ENCODE peak calls at places on chromosomes 11 and 22, in seven cellular contexts. C is breast epithelium, S is tibial nerve, D is prostate gland, K is hepatocyte, M is heart right ventricle, H is astrocyte of the spinal cord. V is an unnamed sample.
A peak's percentile ranks its signal among the peaks of the same experiment; 100 is the strongest.

GRCh38 chr22:44369241-44369652 is 56.5 kb upstream of the SHISAL1 start:
- DNase-seq in K (no peak), H (no peak), M (no peak), D (no peak), S (no peak), C (no peak), V (no peak)

GRCh38 chr11:20388096-20389055 is 860 bp downstream of the PRMT3 start:
- DNase-seq in H (peak; percentile 23), D (no peak), S (no peak), K (no peak), M (no peak), C (no peak), V (peak; percentile 48)

GRCh38 chr22:21766933-21767462 is 31.4 kb upstream of the YPEL1 start:
- DNase-seq in H (no peak), M (no peak), D (no peak), K (no peak), C (no peak), S (no peak), V (no peak)

GRCh38 chr11:75562836-75563484 is 907 bp downstream of the SERPINH1 start:
- DNase-seq in K (peak; percentile 80), H (peak; percentile 75), M (peak; percentile 50), S (no peak), D (peak; percentile 12), C (no peak), V (no peak)

GRCh38 chr11:18721576-18722292 is 4.3 kb downstream of the IGSF22 start:
- DNase-seq in H (peak; percentile 31), M (peak; percentile 26), C (no peak), D (peak; percentile 28), S (peak; percentile 61), K (peak; percentile 61), V (no peak)

GRCh38 chr11:47437218-47437745 is 11.0 kb upstream of the PSMC3 start:
- DNase-seq in S (no peak), M (no peak), D (no peak), K (no peak), H (no peak), C (no peak), V (no peak)

GRCh38 chr11:88831303-88831890 is 234.4 kb downstream of the GRM5 start:
- DNase-seq in H (no peak), S (no peak), K (no peak), D (no peak), M (no peak), C (no peak), V (no peak)

GRCh38 chr22:31287818-31288495 is 4.3 kb downstream of the PIK3IP1 start:
- DNase-seq in K (no peak), H (no peak), M (no peak), C (no peak), D (no peak), S (no peak), V (no peak)

GRCh38 chr11:57330029-57330428 is 5.3 kb upstream of the TNKS1BP1 start:
- DNase-seq in S (no peak), K (no peak), H (no peak), M (no peak), C (no peak), D (no peak), V (no peak)

GRCh38 chr11:69965821-69966582 is 112.1 kb upstream of the ANO1 start:
- DNase-seq in M (no peak), C (no peak), D (no peak), K (peak; percentile 74), H (no peak), S (no peak), V (no peak)

GRCh38 chr22:19036523-19037273 is 85.5 kb downstream of the DGCR2 start:
- DNase-seq in K (no peak), S (no peak), H (no peak), D (no peak), C (no peak), M (no peak), V (no peak)

GRCh38 chr22:41939981-41940852 is 6.7 kb downstream of the CENPM start:
- DNase-seq in D (peak; percentile 75), S (no peak), K (no peak), M (no peak), H (no peak), C (peak; percentile 67), V (peak; percentile 90)

GRCh38 chr11:125464266-125464662 is 31.8 kb downstream of the FEZ1 start:
- DNase-seq in S (no peak), D (no peak), C (no peak), H (peak; percentile 32), K (no peak), M (no peak), V (no peak)

GRCh38 chr11:47995318-47995717 is 15.0 kb downstream of the PTPRJ start:
- DNase-seq in M (no peak), S (no peak), H (no peak), D (no peak), K (peak; percentile 43), C (no peak), V (no peak)

GRCh38 chr11:69355346-69355940 is 61.5 kb downstream of the MYEOV start:
- DNase-seq in H (no peak), K (no peak), D (no peak), C (no peak), S (no peak), M (no peak), V (no peak)

GRCh38 chr11:77322926-77323590 is 21.6 kb upstream of the GDPD4 start:
- DNase-seq in M (no peak), H (peak; percentile 55), S (no peak), D (no peak), C (no peak), K (no peak), V (no peak)

GRCh38 chr11:10044618-10045017 is 249.4 kb downstream of the SBF2 start:
- DNase-seq in K (peak; percentile 27), C (no peak), D (no peak), M (no peak), H (no peak), S (no peak), V (no peak)

GRCh38 chr11:132032555-132032954 is 662.1 kb downstream of the NTM start:
- DNase-seq in S (no peak), M (no peak), H (peak; percentile 72), C (no peak), D (no peak), K (no peak), V (no peak)

GRCh38 chr11:61777234-61778090 is 14.9 kb downstream of the TMEM258 start:
- DNase-seq in K (no peak), C (peak; percentile 65), S (peak; percentile 21), M (peak; percentile 66), H (no peak), D (no peak), V (no peak)

GRCh38 chr22:30602049-30602448 is 4.9 kb upstream of the TCN2 start:
- DNase-seq in C (no peak), M (no peak), H (peak; percentile 19), S (no peak), K (peak; percentile 46), D (no peak), V (no peak)

GRCh38 chr22:44938886-44939285 is 70.9 kb downstream of the PHF21B start:
- DNase-seq in K (no peak), H (no peak), S (no peak), M (no peak), D (no peak), C (no peak), V (no peak)

GRCh38 chr11:126359431-126360048 is 4.1 kb downstream of the ST3GAL4 start:
- DNase-seq in S (peak; percentile 75), D (peak; percentile 16), H (peak; percentile 33), M (peak; percentile 81), C (peak; percentile 62), K (peak; percentile 73), V (no peak)

GRCh38 chr11:44943118-44943517 is 7.6 kb downstream of the TP53I11 start:
- DNase-seq in S (no peak), C (no peak), K (no peak), M (no peak), D (no peak), H (no peak), V (no peak)

DNA sequence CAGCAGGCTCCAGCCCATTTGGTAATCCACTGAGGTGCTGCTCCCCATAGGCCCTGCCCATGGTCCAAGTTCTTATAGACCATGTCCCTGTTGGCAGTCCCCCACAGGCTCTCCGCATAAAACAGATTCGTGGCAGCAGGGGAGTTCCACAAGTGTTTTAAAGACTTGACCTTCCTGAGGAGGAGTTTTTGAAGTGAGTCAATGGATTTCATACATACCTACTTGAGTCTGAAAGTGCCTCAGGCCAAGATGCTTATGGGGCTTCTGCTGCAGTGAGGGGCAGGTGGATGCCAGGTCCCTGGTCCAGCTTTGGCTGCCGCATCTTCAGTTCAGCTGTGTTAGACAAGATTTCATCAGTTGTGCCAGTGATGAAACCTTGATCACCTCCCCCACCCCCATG is 43.3 kb downstream of the CABIN1 start:
- DNase-seq in K (no peak), C (no peak), S (no peak), D (no peak), H (peak; percentile 19), M (no peak), V (no peak)
- TF ChIP-seq CTCF in K (no peak), C (no peak), S (no peak), D (no peak), H (no peak), M (no peak), V (no peak)

GRCh38 chr11:22432331-22433065 is 94.3 kb downstream of the SLC17A6 start:
- DNase-seq in S (peak; percentile 17), H (peak; percentile 58), M (peak; percentile 48), D (no peak), K (no peak), C (peak; percentile 51), V (no peak)
- H3K4me3 ChIP-seq in S (peak overlapping the region; percentile 35), H (peak overlapping the region; percentile 40), M (peak overlapping the region; percentile 46), D (peak overlapping the region; percentile 18), K (no peak overlapping the region), C (peak overlapping the region; percentile 54), V (no peak overlapping the region)

DNA sequence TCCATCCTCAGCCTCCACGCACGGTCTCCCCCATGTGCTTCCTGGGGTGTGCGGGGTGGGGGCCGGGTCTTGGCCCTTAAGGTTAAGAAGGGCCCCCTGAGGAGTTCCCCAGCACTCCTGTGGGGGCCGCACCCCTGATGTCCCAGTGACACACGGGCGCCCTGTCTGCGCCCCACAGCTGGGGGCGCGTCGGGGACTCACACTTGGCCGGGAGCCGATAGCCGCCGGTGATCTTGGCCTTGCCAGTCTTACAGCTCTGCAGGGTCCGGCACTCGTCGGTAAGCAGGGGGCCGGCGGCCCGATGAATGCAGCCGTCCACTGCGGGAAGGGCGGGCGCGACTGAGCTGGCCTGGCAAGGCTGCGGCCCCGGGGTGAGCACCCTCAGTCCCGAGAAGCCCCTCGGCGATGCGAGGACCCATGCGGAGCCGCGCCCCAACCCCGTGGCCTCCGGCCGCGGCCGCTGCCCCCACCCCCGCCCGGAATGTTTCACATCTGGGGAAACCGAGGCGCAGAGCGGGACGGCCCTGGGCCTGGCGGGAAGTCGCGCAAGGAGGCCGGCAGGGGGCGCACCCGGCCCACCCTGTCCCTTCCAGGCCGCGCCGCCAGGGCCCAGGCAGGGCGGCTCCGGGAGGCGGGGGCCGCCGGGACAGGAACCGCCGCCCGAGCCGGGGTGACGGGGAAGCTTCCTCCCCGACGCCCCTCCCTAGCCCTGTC is 13.9 kb downstream of the OTUB1 start:
- DNase-seq in C (peak; percentile 65), K (peak; percentile 93), S (peak; percentile 49), D (peak; percentile 55), H (peak; percentile 65), M (peak; percentile 77), V (no peak)
- TF ChIP-seq CTCF in C (peak; percentile 37), K (peak; percentile 79), S (peak; percentile 98), D (peak; percentile 79), H (peak; percentile 66), M (peak; percentile 74), V (no peak)

DNA sequence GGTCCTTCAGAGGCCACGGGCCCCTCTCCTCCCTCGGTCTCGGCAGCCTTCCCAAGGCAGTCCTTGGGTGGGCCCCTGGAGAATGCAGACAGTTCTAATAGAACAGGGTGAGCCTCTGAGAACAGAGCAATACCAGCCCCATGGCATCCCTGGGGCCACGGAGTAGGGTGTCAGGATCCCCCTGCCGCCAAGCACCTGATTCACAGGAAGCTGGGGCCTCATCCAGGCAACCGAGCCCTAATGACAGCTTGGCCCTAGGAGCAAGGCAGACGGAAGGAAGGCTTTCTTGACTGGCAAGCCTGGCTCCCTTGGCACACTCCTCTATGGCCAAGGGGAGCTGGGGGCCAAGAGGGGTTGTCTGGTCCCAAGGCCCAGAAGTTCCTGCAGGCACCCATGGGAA is 15.2 kb downstream of the TXN2 start:
- DNase-seq in D (no peak), H (no peak), K (no peak), S (no peak), M (no peak), C (no peak), V (no peak)
- H3K4me3 ChIP-seq in D (no peak overlapping the region), H (no peak overlapping the region), K (no peak overlapping the region), S (no peak overlapping the region), M (no peak overlapping the region), C (no peak overlapping the region), V (no peak overlapping the region)

V was measured in LNCaP clone FGC.